ENCODE peak calls at places on chromosomes 16 and 17, in nine cellular contexts. N, B, H, Q, V, G, J, L and U are unnamed samples.

GRCh38 chr16:67157892-67158635 is 1.6 kb downstream of the TRADD start:
- DNase-seq in N (no peak), B (no peak), H (no peak), Q (no peak), V (no peak), G (no peak), J (no peak), L (no peak), U (no peak)

GRCh38 chr17:50542795-50543774 is 3.9 kb upstream of the SPATA20 start:
- DNase-seq in N (no peak), B (peak; percentile 70), H (no peak), Q (no peak), V (no peak), G (no peak), J (peak; percentile 75), L (no peak), U (no peak)

GRCh38 chr17:6467567-6467966 is 23.3 kb downstream of the PIMREG start:
- DNase-seq in N (no peak), B (no peak), H (no peak), Q (no peak), V (no peak), G (no peak), J (no peak), L (no peak), U (no peak)

GRCh38 chr16:57725976-57726375 is 9.6 kb upstream of the KATNB1 start:
- DNase-seq in N (no peak), B (no peak), H (no peak), Q (no peak), V (no peak), G (no peak), J (no peak), L (no peak), U (no peak)

GRCh38 chr17:50560931-50561750 is 626 bp downstream of the CACNA1G start:
- DNase-seq in N (no peak), B (no peak), H (no peak), Q (peak; percentile 32), V (no peak), G (peak; percentile 34), J (no peak), L (no peak), U (no peak)

GRCh38 chr17:73562896-73563295 is 81.3 kb downstream of the SDK2 start:
- DNase-seq in N (no peak), B (no peak), H (no peak), Q (no peak), V (no peak), G (no peak), J (peak; percentile 28), L (no peak), U (no peak)

GRCh38 chr16:54897930-54898329 is 32.7 kb upstream of the IRX5 start:
- DNase-seq in N (no peak), B (no peak), H (no peak), Q (no peak), V (no peak), G (no peak), J (no peak), L (no peak), U (no peak)

GRCh38 chr16:13968835-13969234 is 48.9 kb downstream of the ERCC4 start:
- DNase-seq in N (no peak), B (no peak), H (no peak), Q (no peak), V (no peak), G (no peak), J (no peak), L (no peak), U (no peak)

GRCh38 chr17:81254955-81255717 is 16.0 kb downstream of the NDUFAF8 start:
- DNase-seq in N (no peak), B (peak; percentile 54), H (no peak), Q (no peak), V (no peak), G (peak; percentile 86), J (peak; percentile 77), L (no peak), U (peak; percentile 81)

GRCh38 chr17:7183433-7184090 is 4.4 kb upstream of the ASGR1 start:
- DNase-seq in N (no peak), B (no peak), H (no peak), Q (no peak), V (no peak), G (no peak), J (no peak), L (no peak), U (no peak)

GRCh38 chr16:82769845-82770244 is 143.1 kb downstream of the CDH13 start:
- DNase-seq in N (no peak), B (no peak), H (no peak), Q (no peak), V (no peak), G (no peak), J (no peak), L (no peak), U (no peak)

GRCh38 chr17:44558349-44559287 is 1.3 kb downstream of the FZD2 start:
- DNase-seq in N (no peak), B (no peak), H (no peak), Q (no peak), V (no peak), G (no peak), J (no peak), L (no peak), U (no peak)

GRCh38 chr17:42428141-42428944 is 5.3 kb upstream of the CAVIN1 start:
- DNase-seq in N (no peak), B (peak; percentile 78), H (no peak), Q (no peak), V (peak; percentile 55), G (peak; percentile 82), J (no peak), L (no peak), U (no peak)

GRCh38 chr16:337975-338575 is 14.4 kb downstream of the AXIN1 start:
- DNase-seq in N (no peak), B (no peak), H (no peak), Q (no peak), V (no peak), G (no peak), J (no peak), L (no peak), U (no peak)

GRCh38 chr17:7260601-7261376 is 1.5 kb downstream of the CLDN7 start:
- DNase-seq in N (peak; percentile 23), B (peak; percentile 82), H (peak; percentile 16), Q (peak; percentile 42), V (no peak), G (peak; percentile 51), J (peak; percentile 70), L (no peak), U (no peak)

GRCh38 chr16:46736695-46737094 is 11.4 kb downstream of the MYLK3 start:
- DNase-seq in N (no peak), B (no peak), H (no peak), Q (no peak), V (no peak), G (peak; percentile 40), J (no peak), L (no peak), U (no peak)

GRCh38 chr16:30051518-30051917 is 14.0 kb upstream of the ALDOA start:
- DNase-seq in N (no peak), B (no peak), H (no peak), Q (no peak), V (no peak), G (peak; percentile 75), J (peak; percentile 37), L (no peak), U (no peak)

GRCh38 chr16:83830769-83831450 is 23.1 kb downstream of the HSBP1 start:
- DNase-seq in N (no peak), B (no peak), H (no peak), Q (no peak), V (no peak), G (no peak), J (no peak), L (no peak), U (no peak)

GRCh38 chr16:82755570-82756282 is 129.0 kb downstream of the CDH13 start:
- DNase-seq in N (no peak), B (no peak), H (no peak), Q (no peak), V (no peak), G (no peak), J (no peak), L (no peak), U (no peak)

GRCh38 chr17:72520665-72521303 is 400.0 kb downstream of the SOX9 start:
- DNase-seq in N (no peak), B (no peak), H (no peak), Q (no peak), V (no peak), G (no peak), J (no peak), L (no peak), U (no peak)

GRCh38 chr17:71189493-71189831 is 931.4 kb upstream of the SOX9 start:
- DNase-seq in N (no peak), B (no peak), H (no peak), Q (no peak), V (no peak), G (no peak), J (no peak), L (no peak), U (no peak)

GRCh38 chr17:60699090-60699489 is 21.4 kb downstream of the BCAS3 start:
- DNase-seq in N (no peak), B (no peak), H (no peak), Q (no peak), V (no peak), G (no peak), J (no peak), L (no peak), U (no peak)

GRCh38 chr17:37225458-37225857 is 150.3 kb upstream of the C17orf78 start:
- DNase-seq in N (no peak), B (no peak), H (no peak), Q (no peak), V (no peak), G (no peak), J (no peak), L (no peak), U (no peak)

GRCh38 chr17:78737332-78737731 is 44.7 kb downstream of the CYTH1 start:
- DNase-seq in N (no peak), B (no peak), H (no peak), Q (no peak), V (peak; percentile 49), G (peak; percentile 66), J (peak; percentile 66), L (no peak), U (no peak)

GRCh38 chr17:36608794-36609497 is 7.6 kb downstream of the MRM1 start:
- DNase-seq in N (no peak), B (peak; percentile 66), H (no peak), Q (no peak), V (peak; percentile 83), G (peak; percentile 84), J (peak; percentile 17), L (no peak), U (peak; percentile 65)